ENCODE peak calls at places on chromosome 7, in ten cellular contexts. K is neural progenitor cell, F is tibial nerve, M is astrocyte of the cerebellum, N is hepatocyte, P is BJ, V is psoas muscle, L is AG10803, A is Peyer's patch, G is left ventricle myocardium inferior. X is an unnamed sample.

GRCh38 chr7:33836797-33837355 is 68.5 kb upstream of the BMPER start:
- DNase-seq in K (no peak), F (no peak), M (no peak), N (no peak), P (no peak), V (no peak), L (no peak), A (no peak), G (no peak), X (no peak)

GRCh38 chr7:67348171-67348570 is 351.5 kb downstream of the TYW1 start:
- DNase-seq in K (no peak), F (no peak), M (no peak), N (no peak), P (no peak), V (no peak), L (no peak), A (no peak), G (no peak), X (no peak)

GRCh38 chr7:137754076-137754851 is 92.5 kb downstream of the DGKI start:
- DNase-seq in K (peak; percentile 33), F (no peak), M (no peak), N (no peak), P (no peak), V (no peak), L (no peak), A (no peak), G (no peak), X (no peak)

GRCh38 chr7:149854611-149855367 is 16.6 kb downstream of the ZNF862 start:
- DNase-seq in K (peak; percentile 80), F (peak; percentile 38), M (no peak), N (peak; percentile 84), P (no peak), V (no peak), L (peak; percentile 31), A (peak; percentile 69), G (peak; percentile 74), X (no peak)

GRCh38 chr7:82164813-82165212 is 278.8 kb downstream of the CACNA2D1 start:
- DNase-seq in K (peak; percentile 25), F (peak; percentile 44), M (peak; percentile 40), N (peak; percentile 6), P (peak; percentile 37), V (no peak), L (peak; percentile 88), A (no peak), G (no peak), X (peak; percentile 60)

GRCh38 chr7:10802526-10802925 is 171.1 kb upstream of the PHF14 start:
- DNase-seq in K (no peak), F (no peak), M (peak; percentile 96), N (no peak), P (no peak), V (no peak), L (peak; percentile 25), A (no peak), G (no peak), X (no peak)

GRCh38 chr7:39252916-39253315 is 275.2 kb downstream of the POU6F2 start:
- DNase-seq in K (peak; percentile 60), F (no peak), M (peak; percentile 37), N (no peak), P (no peak), V (no peak), L (peak; percentile 71), A (no peak), G (no peak), X (no peak)

GRCh38 chr7:148540041-148540738 is 50.4 kb upstream of the C7orf33 start:
- DNase-seq in K (peak; percentile 23), F (peak; percentile 18), M (peak; percentile 60), N (peak; percentile 31), P (peak; percentile 8), V (peak; percentile 57), L (peak; percentile 62), A (no peak), G (peak; percentile 65), X (no peak)

GRCh38 chr7:20164420-20165145 is 52.6 kb downstream of the MACC1 start:
- DNase-seq in K (no peak), F (peak; percentile 42), M (peak; percentile 84), N (no peak), P (peak; percentile 41), V (no peak), L (peak; percentile 96), A (no peak), G (no peak), X (peak; percentile 77)
- TF ChIP-seq CTCF in K (no peak), F (no peak), M (no peak), N (no peak), P (no peak), V (no peak), L (no peak), A (no peak), G (no peak), X (no peak)

GRCh38 chr7:131538071-131538790 is 18.2 kb downstream of the PODXL start:
- DNase-seq in K (no peak), F (no peak), M (no peak), N (peak; percentile 48), P (no peak), V (no peak), L (peak; percentile 57), A (no peak), G (no peak), X (no peak)

GRCh38 chr7:131537581-131537980 is 18.8 kb downstream of the PODXL start:
- DNase-seq in K (no peak), F (no peak), M (no peak), N (no peak), P (no peak), V (no peak), L (peak; percentile 88), A (no peak), G (no peak), X (no peak)

GRCh38 chr7:131536361-131536849 is 20.0 kb downstream of the PODXL start:
- DNase-seq in K (no peak), F (no peak), M (no peak), N (no peak), P (no peak), V (no peak), L (no peak), A (no peak), G (no peak), X (no peak)

GRCh38 chr7:131540491-131541162 is 15.8 kb downstream of the PODXL start:
- DNase-seq in K (no peak), F (no peak), M (no peak), N (no peak), P (no peak), V (no peak), L (no peak), A (no peak), G (no peak), X (no peak)

DNA sequence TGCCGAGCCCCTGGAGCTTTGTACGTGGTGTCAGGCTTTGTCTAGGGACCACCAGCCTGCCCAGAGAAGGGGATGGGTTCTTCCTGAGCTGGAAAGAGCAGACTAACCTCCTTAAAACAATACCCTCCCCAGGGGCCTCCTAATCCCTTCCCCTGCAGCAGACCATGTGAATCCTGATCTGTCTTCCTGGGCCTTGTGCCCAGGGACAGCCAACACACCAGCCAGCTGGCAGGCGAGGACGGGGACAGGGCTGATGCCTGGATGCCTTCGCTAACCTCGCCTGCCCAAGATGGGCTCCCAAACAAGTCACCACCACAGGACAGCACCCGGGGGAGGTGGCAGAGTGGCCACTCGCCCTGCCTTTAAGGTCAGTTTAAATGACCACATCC is 17.6 kb downstream of the PODXL start:
- DNase-seq in K (peak; percentile 66), F (no peak), M (no peak), N (no peak), P (no peak), V (peak; percentile 60), L (peak; percentile 51), A (no peak), G (peak; percentile 67), X (no peak)
- H3K4me3 ChIP-seq in K (no peak overlapping the region), F (no peak overlapping the region), M (no peak overlapping the region), N (no peak overlapping the region), P (no peak overlapping the region), V (no peak overlapping the region), L (no peak overlapping the region), A (no peak overlapping the region), G (no peak overlapping the region), X (no peak overlapping the region)

DNA sequence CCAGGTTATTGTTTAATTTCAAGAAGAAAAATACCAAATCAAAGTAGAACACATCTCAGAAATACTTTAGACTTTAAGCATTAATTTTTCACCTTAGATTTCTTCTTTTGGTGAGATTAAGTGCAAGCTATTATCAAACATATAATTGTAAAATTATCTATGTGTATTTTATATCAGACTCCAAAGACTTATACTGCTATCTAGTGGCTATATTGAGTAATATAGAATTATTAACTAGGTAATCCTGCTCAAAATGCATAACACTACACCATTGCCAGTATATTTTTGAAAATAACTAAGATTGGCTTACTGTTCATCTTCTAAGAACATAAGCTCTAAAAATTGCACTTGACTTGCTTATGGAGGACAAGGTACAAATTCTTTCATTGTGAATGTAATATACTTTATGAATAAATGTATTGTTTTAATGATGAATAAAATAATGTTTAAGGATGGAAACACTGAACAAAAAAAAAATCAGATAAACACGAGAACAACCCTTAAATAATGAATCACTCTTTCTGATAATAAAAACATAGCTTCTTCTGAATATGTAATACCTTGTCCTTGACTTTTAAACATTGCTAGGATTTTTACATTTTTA is 86.7 kb upstream of the GNAI1 start:
- DNase-seq in K (no peak), F (no peak), M (no peak), N (no peak), P (no peak), V (no peak), L (peak; percentile 8), A (no peak), G (no peak), X (no peak)
- TF ChIP-seq CTCF in K (peak; percentile 28), F (no peak), M (no peak), N (peak; percentile 62), P (peak; percentile 35), V (no peak), L (peak; percentile 60), A (no peak), G (peak; percentile 36), X (peak; percentile 33)

GRCh38 chr7:805261-805660 is 27.0 kb upstream of the SUN1 start:
- DNase-seq in K (no peak), F (peak; percentile 47), M (no peak), N (peak; percentile 39), P (no peak), V (no peak), L (no peak), A (peak; percentile 78), G (no peak), X (no peak)

GRCh38 chr7:798921-799470 is 33.3 kb upstream of the SUN1 start:
- DNase-seq in K (no peak), F (no peak), M (no peak), N (no peak), P (no peak), V (no peak), L (no peak), A (no peak), G (no peak), X (no peak)

GRCh38 chr7:802500-803242 is 29.6 kb upstream of the SUN1 start:
- DNase-seq in K (no peak), F (no peak), M (no peak), N (no peak), P (no peak), V (no peak), L (no peak), A (no peak), G (no peak), X (no peak)

GRCh38 chr7:803243-803635 is 29.0 kb upstream of the SUN1 start:
- DNase-seq in K (no peak), F (no peak), M (no peak), N (no peak), P (no peak), V (no peak), L (no peak), A (no peak), G (no peak), X (no peak)

DNA sequence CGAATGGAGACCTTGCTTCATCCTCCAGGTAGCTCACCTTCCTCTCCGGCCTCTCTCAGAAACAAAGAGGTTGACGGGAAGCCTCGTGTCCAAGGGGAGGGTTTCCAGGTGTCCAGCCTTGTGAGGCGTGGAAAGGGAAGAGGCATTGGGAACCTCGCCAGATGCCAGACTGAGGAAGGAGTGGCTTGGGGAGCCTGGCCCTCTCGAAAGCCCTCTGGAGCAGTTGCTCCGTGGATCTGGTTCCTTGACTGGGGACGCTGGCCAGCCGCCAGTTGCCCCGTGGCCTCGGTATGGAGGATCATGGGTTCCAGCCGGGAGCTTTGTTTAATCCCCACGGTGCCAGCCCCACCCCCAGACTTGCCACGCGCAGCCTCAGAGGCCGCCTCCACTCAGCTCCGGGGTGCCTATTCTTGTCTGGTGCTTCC is 30.3 kb upstream of the SUN1 start:
- DNase-seq in K (no peak), F (peak; percentile 52), M (no peak), N (peak; percentile 49), P (no peak), V (peak; percentile 58), L (no peak), A (peak; percentile 76), G (peak; percentile 40), X (no peak)
- H3K4me3 ChIP-seq in K (no peak overlapping the region), F (peak overlapping the region; percentile 9), M (no peak overlapping the region), N (no peak overlapping the region), P (no peak overlapping the region), V (peak overlapping the region; percentile 29), L (no peak overlapping the region), A (peak overlapping the region; percentile 26), G (peak overlapping the region; percentile 45), X (no peak overlapping the region)